ENCODE peak calls at places on chromosomes 4 and X, in ten cellular contexts. K is Peyer's patch, B is ovary, A is breast epithelium, G is psoas muscle, R is hepatocyte, I is endodermal cell, H is cardiac muscle cell, X is transverse colon, P is IMR-90. M is an unnamed sample.
A peak's percentile ranks its signal among the peaks of the same experiment; 100 is the strongest.

GRCh38 chr4:126583509-126583908 is 1049.2 kb upstream of the INTU start:
- DNase-seq in K (no peak), B (no peak), A (no peak), G (no peak), R (peak; percentile 10), I (peak; percentile 82), H (peak; percentile 21), X (no peak), P (peak; percentile 26), M (no peak)

GRCh38 chr4:74374561-74375327 is 9.8 kb downstream of the EREG start:
- DNase-seq in K (no peak), B (no peak), A (peak; percentile 56), G (no peak), R (no peak), I (no peak), H (peak; percentile 83), X (peak; percentile 70), P (peak; percentile 75), M (no peak)

GRCh38 chr4:114597410-114598115 is 1.0 kb upstream of the UGT8 start:
- DNase-seq in K (no peak), B (no peak), A (peak; percentile 20), G (no peak), R (no peak), I (peak; percentile 46), H (no peak), X (peak; percentile 15), P (no peak), M (peak; percentile 48)

GRCh38 chr4:76458829-76459228 is 23.8 kb downstream of the SHROOM3 start:
- DNase-seq in K (no peak), B (no peak), A (no peak), G (no peak), R (no peak), I (peak; percentile 71), H (peak; percentile 34), X (no peak), P (no peak), M (no peak)

GRCh38 chr4:138175337-138175794 is 66.8 kb downstream of the SLC7A11 start:
- DNase-seq in K (no peak), B (no peak), A (no peak), G (no peak), R (peak; percentile 81), I (no peak), H (peak; percentile 48), X (peak; percentile 19), P (peak; percentile 61), M (no peak)

GRCh38 chr4:100067255-100067654 is 117.2 kb upstream of the H2AZ1 start:
- DNase-seq in K (no peak), B (no peak), A (no peak), G (no peak), R (no peak), I (no peak), H (no peak), X (no peak), P (no peak), M (no peak)

GRCh38 chrX:151896734-151897474 is 15.8 kb upstream of the MAGEA4 start:
- DNase-seq in K (no peak), B (no peak), A (no peak), G (no peak), R (no peak), I (no peak), H (peak; percentile 60), X (no peak), P (peak; percentile 20), M (no peak)

GRCh38 chrX:153608376-153608775 is 9.4 kb upstream of the CCNQ start:
- DNase-seq in K (no peak), B (no peak), A (no peak), G (no peak), R (no peak), I (no peak), H (no peak), X (no peak), P (no peak), M (no peak)

GRCh38 chr4:106746451-106746850 is 289.7 kb downstream of the DKK2 start:
- DNase-seq in K (no peak), B (no peak), A (no peak), G (no peak), R (no peak), I (no peak), H (peak; percentile 15), X (no peak), P (no peak), M (no peak)

GRCh38 chrX:18886005-18886343 is 97.9 kb downstream of the PHKA2 start:
- DNase-seq in K (peak; percentile 20), B (no peak), A (no peak), G (no peak), R (no peak), I (no peak), H (no peak), X (no peak), P (no peak), M (no peak)

GRCh38 chrX:20515841-20516461 is 249.2 kb upstream of the RPS6KA3 start:
- DNase-seq in K (no peak), B (no peak), A (no peak), G (no peak), R (peak; percentile 51), I (no peak), H (peak; percentile 80), X (no peak), P (peak; percentile 90), M (no peak)

GRCh38 chr4:74127745-74128144 is 28.8 kb upstream of the CXCL2 start:
- DNase-seq in K (no peak), B (no peak), A (no peak), G (no peak), R (no peak), I (no peak), H (no peak), X (no peak), P (no peak), M (no peak)

GRCh38 chr4:107937040-107937439 is 5.7 kb downstream of the CYP2U1 start:
- DNase-seq in K (no peak), B (no peak), A (no peak), G (no peak), R (no peak), I (no peak), H (no peak), X (no peak), P (no peak), M (no peak)

GRCh38 chrX:7389576-7389975 is 241.6 kb upstream of the PUDP start:
- DNase-seq in K (no peak), B (no peak), A (no peak), G (no peak), R (no peak), I (no peak), H (no peak), X (no peak), P (no peak), M (no peak)

GRCh38 chr4:38788327-38788726 is 5.5 kb upstream of the TLR10 start:
- DNase-seq in K (no peak), B (no peak), A (no peak), G (no peak), R (no peak), I (no peak), H (peak; percentile 14), X (no peak), P (peak; percentile 63), M (no peak)

GRCh38 chr4:105509291-105509690 is 35.4 kb upstream of the PPA2 start:
- DNase-seq in K (no peak), B (no peak), A (no peak), G (no peak), R (no peak), I (no peak), H (no peak), X (no peak), P (no peak), M (no peak)

GRCh38 chr4:130808492-130808891 is 1712.5 kb downstream of the C4orf33 start:
- DNase-seq in K (no peak), B (no peak), A (no peak), G (no peak), R (no peak), I (no peak), H (peak; percentile 2), X (no peak), P (no peak), M (no peak)

GRCh38 chrX:88604433-88605221 is 142.4 kb upstream of the CPXCR1 start:
- DNase-seq in K (no peak), B (no peak), A (no peak), G (no peak), R (peak; percentile 69), I (no peak), H (peak; percentile 3), X (no peak), P (no peak), M (no peak)

GRCh38 chr4:27087306-27088045 is 226.8 kb downstream of the STIM2 start:
- DNase-seq in K (no peak), B (no peak), A (no peak), G (no peak), R (no peak), I (peak; percentile 62), H (no peak), X (no peak), P (no peak), M (no peak)

GRCh38 chrX:15854080-15854655 is 445 bp downstream of the AP1S2 start:
- DNase-seq in K (peak; percentile 69), B (peak; percentile 53), A (peak; percentile 24), G (peak; percentile 63), R (peak; percentile 79), I (peak; percentile 85), H (peak; percentile 9), X (peak; percentile 60), P (no peak), M (peak; percentile 46)
- TF ChIP-seq CTCF in K (peak; percentile 29), B (no peak), A (no peak), G (peak; percentile 18), R (peak; percentile 50), I (peak; percentile 68), H (peak; percentile 5), X (no peak), P (peak; percentile 19), M (no peak)

GRCh38 chr4:95387719-95388118 is 161.1 kb downstream of the UNC5C start:
- DNase-seq in K (no peak), B (no peak), A (no peak), G (no peak), R (no peak), I (no peak), H (no peak), X (no peak), P (no peak), M (no peak)
- H3K27ac ChIP-seq in K (no peak overlapping the region), B (no peak overlapping the region), A (no peak overlapping the region), G (no peak overlapping the region), R (no peak overlapping the region), I (no peak overlapping the region), H (no peak overlapping the region), X (no peak overlapping the region), P (no peak overlapping the region), M (no peak overlapping the region)

GRCh38 chr4:54233128-54233696 is 4.1 kb downstream of the PDGFRA start:
- DNase-seq in K (peak; percentile 40), B (peak; percentile 86), A (peak; percentile 60), G (peak; percentile 88), R (peak; percentile 94), I (peak; percentile 95), H (peak; percentile 84), X (peak; percentile 81), P (peak; percentile 85), M (peak; percentile 80)
- H3K27me3 ChIP-seq in K (no peaks in the 10 kb centered on the region), B (no peaks in the 10 kb centered on the region), A (no peaks in the 10 kb centered on the region), G (no peaks in the 10 kb centered on the region), R (peaks cover 27% of the 10 kb centered on the region), I (peaks cover 52% of the 10 kb centered on the region), H (no peaks in the 10 kb centered on the region), X (peaks cover 77% of the 10 kb centered on the region), P (no peaks in the 10 kb centered on the region), M (peaks cover 49% of the 10 kb centered on the region)

DNA sequence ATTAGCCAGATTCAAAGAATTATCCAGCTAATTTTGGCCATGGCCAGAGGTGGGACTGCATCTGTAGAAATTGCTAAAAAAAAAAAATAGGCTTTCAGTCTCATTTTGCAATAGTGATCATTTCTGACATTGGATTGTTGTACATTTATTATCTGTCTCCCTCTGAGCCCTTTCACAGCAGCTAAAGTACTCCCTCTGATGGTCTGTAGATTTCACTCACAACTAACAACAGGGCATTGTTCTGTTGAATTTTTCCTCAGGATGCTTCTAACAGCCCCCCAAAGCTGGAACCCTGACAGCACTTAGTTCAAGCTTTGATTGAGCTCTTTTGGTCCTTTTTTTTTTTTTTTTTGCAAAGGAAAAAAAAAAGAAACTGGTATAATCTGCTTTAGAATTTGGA is 406.6 kb downstream of the SMARCA1 start:
- DNase-seq in K (no peak), B (no peak), A (no peak), G (no peak), R (no peak), I (no peak), H (no peak), X (no peak), P (no peak), M (no peak)
- TF ChIP-seq CTCF in K (no peak), B (no peak), A (no peak), G (no peak), R (peak; percentile 21), I (peak; percentile 55), H (no peak), X (no peak), P (no peak), M (peak; percentile 26)

M was measured in dorsolateral prefrontal cortex.